ENCODE peak calls at places on chromosome 11, in eight cellular contexts. M, R, W, N, Q, Z, K and D are unnamed samples.

GRCh38 chr11:83720675-83721074 is 434.5 kb upstream of the CCDC90B start:
- DNase-seq in M (no peak), R (no peak), W (no peak), N (no peak), Q (no peak), Z (no peak), K (no peak), D (no peak)

GRCh38 chr11:20025331-20025840 is 134.9 kb downstream of the DBX1 start:
- DNase-seq in M (no peak), R (no peak), W (no peak), N (no peak), Q (no peak), Z (no peak), K (no peak), D (no peak)

GRCh38 chr11:14855890-14856289 is 36.1 kb downstream of the CYP2R1 start:
- DNase-seq in M (no peak), R (no peak), W (no peak), N (no peak), Q (no peak), Z (no peak), K (no peak), D (no peak)

GRCh38 chr11:87454246-87454645 is 416.5 kb downstream of the TMEM135 start:
- DNase-seq in M (no peak), R (no peak), W (no peak), N (no peak), Q (no peak), Z (no peak), K (no peak), D (no peak)

GRCh38 chr11:23789938-23790371 is 706.9 kb upstream of the LUZP2 start:
- DNase-seq in M (peak; percentile 68), R (no peak), W (no peak), N (peak; percentile 73), Q (no peak), Z (no peak), K (peak; percentile 2), D (peak; percentile 54)

GRCh38 chr11:126146454-126147192 is 64.8 kb downstream of the RPUSD4 start:
- DNase-seq in M (no peak), R (no peak), W (no peak), N (no peak), Q (peak; percentile 34), Z (no peak), K (no peak), D (no peak)

GRCh38 chr11:119432484-119433368 is 9.8 kb upstream of the THY1 start:
- DNase-seq in M (no peak), R (no peak), W (no peak), N (peak; percentile 71), Q (no peak), Z (no peak), K (peak; percentile 59), D (peak; percentile 66)

GRCh38 chr11:2664886-2665746 is 34.7 kb downstream of the KCNQ1OT1 start:
- DNase-seq in M (no peak), R (no peak), W (peak; percentile 7), N (no peak), Q (no peak), Z (peak; percentile 32), K (no peak), D (no peak)

GRCh38 chr11:45233804-45234170 is 52.4 kb downstream of the SYT13 start:
- DNase-seq in M (no peak), R (no peak), W (no peak), N (no peak), Q (no peak), Z (no peak), K (no peak), D (no peak)

GRCh38 chr11:72005347-72006260 is 6.9 kb downstream of the IL18BP start:
- DNase-seq in M (no peak), R (no peak), W (no peak), N (no peak), Q (no peak), Z (peak; percentile 73), K (no peak), D (no peak)

GRCh38 chr11:92826136-92826535 is 143.3 kb upstream of the MTNR1B start:
- DNase-seq in M (no peak), R (no peak), W (no peak), N (no peak), Q (no peak), Z (no peak), K (peak; percentile 10), D (no peak)

GRCh38 chr11:74702383-74703007 is 28.7 kb downstream of the CHRDL2 start:
- DNase-seq in M (peak; percentile 66), R (peak; percentile 40), W (peak; percentile 60), N (peak; percentile 70), Q (peak; percentile 66), Z (no peak), K (no peak), D (peak; percentile 88)

GRCh38 chr11:11157201-11157600 is 195.8 kb downstream of the CSNK2A3 start:
- DNase-seq in M (no peak), R (no peak), W (no peak), N (peak; percentile 16), Q (peak; percentile 11), Z (no peak), K (no peak), D (peak; percentile 41)

GRCh38 chr11:19794161-19794560 is 81.5 kb downstream of the NAV2 start:
- DNase-seq in M (no peak), R (no peak), W (no peak), N (no peak), Q (no peak), Z (no peak), K (no peak), D (no peak)

GRCh38 chr11:100753144-100753543 is 66.1 kb downstream of the ARHGAP42 start:
- DNase-seq in M (peak; percentile 41), R (no peak), W (no peak), N (no peak), Q (no peak), Z (no peak), K (no peak), D (peak; percentile 36)

GRCh38 chr11:88327462-88328143 is 9.9 kb downstream of the CTSC start:
- DNase-seq in M (no peak), R (no peak), W (no peak), N (no peak), Q (no peak), Z (no peak), K (no peak), D (no peak)

GRCh38 chr11:64879226-64879900 is 942 bp upstream of the EHD1 start:
- DNase-seq in M (peak; percentile 49), R (no peak), W (no peak), N (no peak), Q (no peak), Z (peak; percentile 62), K (no peak), D (no peak)

GRCh38 chr11:47176328-47177228 is at the start of gene ARFGAP2:
- DNase-seq in M (peak; percentile 97), R (peak; percentile 90), W (peak; percentile 92), N (peak; percentile 85), Q (peak; percentile 100), Z (peak; percentile 99), K (peak; percentile 82), D (peak; percentile 99)

GRCh38 chr11:29310016-29310415 is 706.8 kb downstream of the KCNA4 start:
- DNase-seq in M (no peak), R (no peak), W (no peak), N (peak; percentile 45), Q (no peak), Z (no peak), K (no peak), D (peak; percentile 15)

GRCh38 chr11:112421854-112422253 is 161.2 kb upstream of the PLET1 start:
- DNase-seq in M (no peak), R (no peak), W (no peak), N (no peak), Q (no peak), Z (no peak), K (no peak), D (no peak)

GRCh38 chr11:36062796-36063380 is 119.0 kb downstream of the LDLRAD3 start:
- DNase-seq in M (no peak), R (no peak), W (no peak), N (no peak), Q (no peak), Z (no peak), K (no peak), D (no peak)

GRCh38 chr11:14248577-14248976 is 110.4 kb downstream of the RRAS2 start:
- DNase-seq in M (no peak), R (no peak), W (no peak), N (no peak), Q (no peak), Z (no peak), K (no peak), D (no peak)

GRCh38 chr11:111097191-111097590 is 148.3 kb upstream of the POU2AF2 start:
- DNase-seq in M (peak; percentile 35), R (no peak), W (peak; percentile 48), N (peak; percentile 29), Q (no peak), Z (peak; percentile 72), K (no peak), D (peak; percentile 35)

GRCh38 chr11:36385121-36385530 is 89.0 kb downstream of the PRR5L start:
- DNase-seq in M (no peak), R (no peak), W (no peak), N (peak; percentile 78), Q (no peak), Z (no peak), K (no peak), D (no peak)

GRCh38 chr11:76782526-76783293 is 446 bp upstream of the TSKU start:
- DNase-seq in M (peak; percentile 93), R (peak; percentile 79), W (peak; percentile 86), N (peak; percentile 86), Q (no peak), Z (peak; percentile 96), K (peak; percentile 82), D (peak; percentile 92)

GRCh38 chr11:16262645-16262955 is 93.7 kb downstream of the SOX6 start:
- DNase-seq in M (no peak), R (no peak), W (no peak), N (no peak), Q (no peak), Z (no peak), K (no peak), D (no peak)

GRCh38 chr11:19595840-19596751 is 116.5 kb upstream of the NAV2 start:
- DNase-seq in M (peak; percentile 25), R (no peak), W (no peak), N (peak; percentile 95), Q (no peak), Z (peak; percentile 89), K (peak; percentile 37), D (peak; percentile 66)

GRCh38 chr11:96324912-96325311 is 18.1 kb downstream of the MAML2 start:
- DNase-seq in M (no peak), R (no peak), W (no peak), N (peak; percentile 59), Q (no peak), Z (no peak), K (no peak), D (peak; percentile 74)

GRCh38 chr11:113411536-113411935 is 24.0 kb downstream of the ANKK1 start:
- DNase-seq in M (no peak), R (no peak), W (no peak), N (no peak), Q (no peak), Z (no peak), K (no peak), D (no peak)

GRCh38 chr11:121651267-121651625 is 198.5 kb upstream of the SORL1-AS1 start:
- DNase-seq in M (no peak), R (no peak), W (no peak), N (no peak), Q (no peak), Z (no peak), K (no peak), D (no peak)

GRCh38 chr11:106399624-106400023 is 322.2 kb downstream of the AASDHPPT start:
- DNase-seq in M (no peak), R (no peak), W (no peak), N (no peak), Q (no peak), Z (no peak), K (no peak), D (no peak)

GRCh38 chr11:93032580-93032979 is 63.1 kb downstream of the MTNR1B start:
- DNase-seq in M (no peak), R (no peak), W (no peak), N (no peak), Q (no peak), Z (no peak), K (no peak), D (no peak)

GRCh38 chr11:72743321-72744221 is 8.6 kb downstream of the ARAP1 start:
- DNase-seq in M (no peak), R (no peak), W (no peak), N (no peak), Q (no peak), Z (peak; percentile 64), K (no peak), D (no peak)

GRCh38 chr11:18245396-18245795 is 3.1 kb downstream of the SAA2 start:
- DNase-seq in M (no peak), R (no peak), W (no peak), N (no peak), Q (no peak), Z (no peak), K (no peak), D (no peak)